ENCODE peak calls at places on chromosomes 6 and 20, in ten cellular contexts. I is heart left ventricle, W is cardiac muscle cell, A is esophagus squamous epithelium, J is hepatocyte, B is bronchial epithelial cell, X is HCT116, C is mucosa of descending colon, R is tibial nerve, F is breast epithelium. P is an unnamed sample. For H3K36me3, the result is how much of the 10 kb centered on the place peaks cover.

GRCh38 chr6:14476793-14477531 is 359.4 kb downstream of the CD83 start:
- DNase-seq in I (peak), W (peak), A (no peak), J (peak), B (no peak), X (no peak), C (no peak), R (peak), F (no peak), P (no peak)

GRCh38 chr6:111894272-111894671 is 21.0 kb upstream of the FYN start:
- DNase-seq in I (no peak), W (peak), A (no peak), J (no peak), B (no peak), X (no peak), C (no peak), R (no peak), F (no peak), P (no peak)

GRCh38 chr6:136952714-136953260 is 30.7 kb downstream of the SLC35D3 start:
- DNase-seq in I (no peak), W (no peak), A (no peak), J (no peak), B (no peak), X (no peak), C (no peak), R (no peak), F (no peak), P (no peak)

GRCh38 chr6:152087096-152087495 is 279.6 kb downstream of the ESR1 start:
- DNase-seq in I (no peak), W (no peak), A (no peak), J (no peak), B (no peak), X (no peak), C (no peak), R (no peak), F (no peak), P (no peak)

GRCh38 chr6:62612526-62612925 is 326.5 kb upstream of the KHDRBS2 start:
- DNase-seq in I (no peak), W (no peak), A (no peak), J (no peak), B (no peak), X (no peak), C (no peak), R (no peak), F (no peak), P (no peak)

GRCh38 chr20:33733654-33734576 is 2.1 kb downstream of the ZNF341 start:
- DNase-seq in I (no peak), W (peak), A (no peak), J (peak), B (peak), X (no peak), C (peak), R (no peak), F (no peak), P (no peak)

GRCh38 chr6:164377348-164377747 is 932.1 kb downstream of the C6orf118 start:
- DNase-seq in I (no peak), W (peak), A (no peak), J (no peak), B (no peak), X (no peak), C (no peak), R (no peak), F (no peak), P (no peak)

GRCh38 chr20:23638309-23638708 is 554 bp upstream of the CST3 start:
- DNase-seq in I (no peak), W (no peak), A (no peak), J (no peak), B (no peak), X (no peak), C (no peak), R (no peak), F (no peak), P (no peak)

GRCh38 chr6:52976591-52977035 is 18.5 kb downstream of the GSTA4 start:
- DNase-seq in I (no peak), W (no peak), A (no peak), J (peak), B (no peak), X (no peak), C (no peak), R (no peak), F (no peak), P (no peak)

DNA sequence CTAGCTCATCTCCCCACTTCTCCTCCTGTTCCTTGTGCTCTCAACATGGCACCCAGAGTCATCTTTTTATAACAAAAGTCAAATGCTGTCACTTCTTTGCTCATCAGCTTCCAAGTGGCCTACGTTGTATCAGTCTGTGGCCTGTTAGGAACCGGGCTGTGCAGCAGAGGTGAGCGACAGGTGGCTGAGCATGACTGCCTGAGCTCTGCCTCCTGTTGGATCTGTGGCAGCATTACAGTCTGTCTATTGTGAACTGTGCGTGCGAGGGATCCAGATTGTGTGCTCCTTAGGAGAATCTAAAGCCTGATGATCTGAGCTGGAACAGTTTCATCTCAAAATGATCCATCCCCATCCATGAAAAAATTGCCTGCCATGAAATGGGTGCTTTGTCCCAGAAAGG is 129.6 kb downstream of the FNDC1 start:
- DNase-seq in I (no peak), W (no peak), A (no peak), J (no peak), B (no peak), X (no peak), C (no peak), R (no peak), F (no peak), P (no peak)
- TF ChIP-seq CTCF in I (no peak), W (no peak), A (no peak), J (no peak), B (no peak), X (peak), C (no peak), R (no peak), F (no peak), P (no peak)

GRCh38 chr6:89680150-89680549 is 41.6 kb upstream of the LYRM2 start:
- DNase-seq in I (no peak), W (peak), A (no peak), J (no peak), B (no peak), X (no peak), C (no peak), R (no peak), F (no peak), P (no peak)
- H3K36me3 ChIP-seq in I (under half), W (half or more), A (half or more), J (under half), B (under half), X (half or more), C (under half), R (under half), F (under half), P (half or more)

GRCh38 chr6:3811191-3811590 is 38.0 kb upstream of the FAM50B start:
- DNase-seq in I (no peak), W (no peak), A (no peak), J (no peak), B (no peak), X (no peak), C (no peak), R (no peak), F (no peak), P (no peak)

GRCh38 chr6:3809982-3810381 is 39.2 kb upstream of the FAM50B start:
- DNase-seq in I (no peak), W (no peak), A (no peak), J (no peak), B (no peak), X (no peak), C (no peak), R (no peak), F (no peak), P (no peak)

GRCh38 chr6:3808189-3808588 is 41.0 kb upstream of the FAM50B start:
- DNase-seq in I (no peak), W (no peak), A (no peak), J (no peak), B (no peak), X (no peak), C (no peak), R (no peak), F (no peak), P (no peak)

GRCh38 chr6:3809515-3809891 is 39.7 kb upstream of the FAM50B start:
- DNase-seq in I (no peak), W (no peak), A (no peak), J (no peak), B (no peak), X (no peak), C (no peak), R (no peak), F (no peak), P (no peak)

DNA sequence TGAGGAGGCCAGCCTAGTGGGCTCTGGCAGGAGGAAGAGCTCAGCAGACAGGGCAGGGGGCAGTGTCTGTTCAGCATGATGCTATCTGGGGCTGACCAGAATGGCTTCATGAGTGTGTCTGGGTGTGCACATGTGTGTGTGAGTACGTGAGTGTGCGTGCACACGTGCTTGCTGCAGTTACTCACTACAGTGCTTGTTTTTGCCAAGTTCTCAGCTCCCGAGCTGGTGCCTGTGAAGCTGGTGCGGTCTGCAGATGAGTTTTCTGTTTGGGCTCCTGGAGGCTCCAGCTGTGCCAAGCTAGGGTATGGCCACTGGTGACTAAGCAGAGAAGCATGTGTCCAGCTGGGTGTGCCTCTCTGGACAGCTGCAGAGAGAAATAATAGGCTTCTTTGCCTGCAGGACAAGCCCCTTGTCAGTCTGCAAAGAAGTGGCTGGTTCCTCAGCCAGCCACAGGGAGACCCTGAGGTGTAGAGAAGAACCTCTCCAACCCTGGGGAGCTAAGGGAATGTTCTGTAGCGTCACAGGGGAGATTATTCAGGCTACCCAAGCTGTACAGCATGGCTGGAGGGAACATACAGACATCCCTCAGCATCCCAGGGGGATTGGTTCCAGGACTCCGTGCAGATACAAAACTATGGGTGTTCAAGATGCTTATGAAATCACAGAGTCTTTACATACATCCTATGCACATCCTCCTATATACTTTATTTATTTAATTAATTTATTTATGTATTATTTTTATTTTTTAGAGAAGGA is 40.2 kb upstream of the FAM50B start:
- DNase-seq in I (peak), W (peak), A (no peak), J (peak), B (peak), X (peak), C (no peak), R (peak), F (no peak), P (peak)
- TF ChIP-seq CTCF in I (no peak), W (no peak), A (no peak), J (no peak), B (no peak), X (peak), C (no peak), R (no peak), F (no peak), P (no peak)

DNA sequence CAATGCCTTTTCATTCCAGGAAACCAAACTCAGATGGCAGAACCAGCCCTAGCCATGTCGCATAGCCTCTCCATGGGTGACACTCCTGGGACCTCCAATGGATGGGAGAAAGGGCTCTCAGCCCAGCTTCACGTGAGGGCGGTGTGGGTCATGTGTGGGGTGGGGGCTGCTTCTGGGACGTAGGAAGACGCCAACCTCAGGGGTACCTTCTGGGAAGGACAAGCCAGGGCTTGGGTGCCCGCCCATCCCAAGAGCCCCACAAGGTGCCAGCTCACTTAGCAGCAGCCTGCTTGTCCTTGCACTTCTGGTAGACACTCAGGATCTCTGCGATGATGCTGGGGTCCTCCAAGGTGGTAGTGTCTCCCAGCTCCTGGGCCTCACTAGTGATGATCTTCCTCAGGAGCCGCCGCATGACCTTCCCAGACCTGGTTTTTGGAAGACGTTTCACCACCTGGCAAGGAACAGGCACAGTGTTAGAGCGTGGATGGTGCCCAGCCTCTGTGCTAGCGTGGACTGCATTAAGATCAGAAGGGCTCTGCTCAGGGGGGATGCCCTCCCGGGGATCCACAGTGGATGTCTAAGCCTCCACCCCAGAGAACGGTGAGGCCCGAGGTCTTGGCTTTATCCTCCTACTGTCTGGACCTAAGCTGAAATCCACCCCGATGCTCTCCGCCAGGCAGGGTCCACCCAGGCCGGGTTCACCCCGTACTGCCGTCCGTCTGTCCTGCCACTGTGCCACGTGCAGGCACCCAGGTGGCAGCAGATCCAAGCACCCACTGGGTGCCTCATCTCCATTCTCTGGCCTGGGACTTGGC is 15.1 kb upstream of the APMAP start:
- DNase-seq in I (no peak), W (no peak), A (no peak), J (no peak), B (no peak), X (no peak), C (no peak), R (no peak), F (peak), P (no peak)
- H3K36me3 ChIP-seq in I (under half), W (under half), A (half or more), J (under half), B (under half), X (under half), C (under half), R (half or more), F (under half), P (half or more)

DNA sequence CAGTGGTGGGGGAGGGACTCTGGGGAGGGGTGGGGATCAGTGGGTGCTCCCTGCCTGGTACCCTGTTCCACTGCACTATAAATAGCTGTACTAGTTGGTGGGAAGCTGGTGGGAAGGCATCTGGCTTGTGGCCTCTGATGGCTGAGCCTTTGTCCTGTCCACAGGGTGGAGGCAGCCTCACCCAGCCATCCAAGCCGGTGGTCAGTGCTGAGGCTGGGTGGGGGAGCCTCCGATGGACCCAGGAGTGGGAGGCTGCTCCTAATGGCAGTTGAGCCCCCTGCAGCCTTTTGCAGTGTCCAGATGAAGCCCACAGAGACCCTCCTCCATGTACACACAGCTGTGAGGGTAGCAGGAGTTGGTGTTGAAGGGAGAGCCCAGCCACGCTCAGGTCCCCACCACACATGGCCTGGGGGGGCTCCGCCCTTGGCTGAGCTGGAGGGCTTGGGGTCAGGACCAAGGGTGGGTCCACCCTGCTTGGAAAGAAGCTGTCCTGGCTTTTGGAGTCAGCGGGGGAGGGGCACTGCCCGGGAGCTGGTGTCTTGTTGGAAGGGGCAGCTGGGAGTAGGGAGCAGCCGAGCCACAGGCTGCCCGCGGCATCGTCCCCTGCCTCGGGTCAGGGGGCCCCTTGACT is 2.5 kb downstream of the PPDPF start:
- DNase-seq in I (no peak), W (no peak), A (no peak), J (no peak), B (no peak), X (no peak), C (peak), R (no peak), F (no peak), P (no peak)
- TF ChIP-seq CTCF in I (no peak), W (no peak), A (no peak), J (no peak), B (no peak), X (no peak), C (no peak), R (no peak), F (no peak), P (no peak)

GRCh38 chr20:37397076-37397953 is 51.4 kb downstream of the SRC start:
- DNase-seq in I (no peak), W (peak), A (no peak), J (no peak), B (no peak), X (no peak), C (peak), R (no peak), F (no peak), P (no peak)

GRCh38 chr20:37396520-37397075 is 50.7 kb downstream of the SRC start:
- DNase-seq in I (no peak), W (no peak), A (no peak), J (peak), B (no peak), X (no peak), C (peak), R (no peak), F (no peak), P (no peak)

GRCh38 chr20:37398750-37399621 is 53.0 kb downstream of the SRC start:
- DNase-seq in I (no peak), W (no peak), A (no peak), J (peak), B (no peak), X (no peak), C (no peak), R (no peak), F (no peak), P (no peak)

GRCh38 chr20:37395921-37396519 is 50.1 kb downstream of the SRC start:
- DNase-seq in I (peak), W (no peak), A (no peak), J (peak), B (no peak), X (no peak), C (peak), R (no peak), F (no peak), P (no peak)

GRCh38 chr20:37397954-37398749 is 52.2 kb downstream of the SRC start:
- DNase-seq in I (no peak), W (no peak), A (no peak), J (no peak), B (no peak), X (no peak), C (no peak), R (no peak), F (no peak), P (no peak)
- H3K36me3 ChIP-seq in I (under half), W (under half), A (half or more), J (under half), B (under half), X (under half), C (under half), R (under half), F (under half), P (half or more)

GRCh38 chr20:515696-516095 is 27.9 kb downstream of the CSNK2A1 start:
- DNase-seq in I (no peak), W (no peak), A (no peak), J (no peak), B (no peak), X (no peak), C (no peak), R (no peak), F (no peak), P (no peak)

GRCh38 chr20:521860-522259 is 21.7 kb downstream of the CSNK2A1 start:
- DNase-seq in I (no peak), W (no peak), A (no peak), J (no peak), B (no peak), X (no peak), C (no peak), R (no peak), F (no peak), P (no peak)

GRCh38 chr20:519999-520398 is 23.6 kb downstream of the CSNK2A1 start:
- DNase-seq in I (no peak), W (no peak), A (no peak), J (no peak), B (no peak), X (no peak), C (no peak), R (no peak), F (no peak), P (no peak)

GRCh38 chr20:513429-513828 is 30.2 kb downstream of the CSNK2A1 start:
- DNase-seq in I (no peak), W (peak), A (no peak), J (no peak), B (no peak), X (no peak), C (no peak), R (no peak), F (no peak), P (no peak)

DNA sequence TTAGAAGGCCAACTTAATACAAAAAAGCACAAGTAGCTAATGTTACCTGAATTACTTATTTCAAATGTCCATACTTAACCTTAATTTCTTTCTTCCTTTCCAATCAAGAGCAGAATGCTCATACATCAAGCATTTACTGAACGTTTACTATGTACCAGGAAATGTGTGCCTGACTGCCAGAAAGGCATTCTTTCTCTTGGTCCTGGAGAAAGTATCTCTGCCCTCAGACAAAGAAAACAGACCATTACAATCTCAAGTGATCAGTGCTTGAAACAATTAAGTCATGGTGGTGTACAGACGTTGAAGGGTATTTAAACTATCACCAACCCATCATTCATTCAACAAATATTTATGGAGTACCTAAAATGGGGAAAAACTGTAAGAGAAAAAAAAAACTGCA is 26.4 kb downstream of the CSNK2A1 start:
- DNase-seq in I (no peak), W (no peak), A (no peak), J (no peak), B (no peak), X (no peak), C (no peak), R (no peak), F (no peak), P (no peak)
- TF ChIP-seq CTCF in I (no peak), W (no peak), A (no peak), J (no peak), B (no peak), X (no peak), C (no peak), R (no peak), F (no peak), P (no peak)

GRCh38 chr20:10342152-10342551 is 91.9 kb downstream of the MKKS start:
- DNase-seq in I (no peak), W (no peak), A (no peak), J (no peak), B (no peak), X (no peak), C (no peak), R (no peak), F (no peak), P (no peak)
- H3K36me3 ChIP-seq in I (under half), W (under half), A (under half), J (under half), B (under half), X (under half), C (under half), R (under half), F (under half), P (under half)

GRCh38 chr6:84688187-84688878 is 76.1 kb downstream of the TBX18 start:
- DNase-seq in I (no peak), W (peak), A (no peak), J (no peak), B (no peak), X (no peak), C (no peak), R (no peak), F (no peak), P (no peak)
- TF ChIP-seq CTCF in I (no peak), W (no peak), A (no peak), J (no peak), B (no peak), X (no peak), C (no peak), R (no peak), F (no peak), P (no peak)

P was measured in ascending aorta.